ENCODE peak calls at places on chromosomes 13 and 19, in eight cellular contexts. One of them, this sample, is unnamed.

GRCh38 chr19:5682293-5682592 is 1.4 kb downstream of the HSD11B1L start:
- DNase-seq in uterus: no peak
- DNase-seq in stimulated activated CD4-positive, alpha-beta T cell treated with anti-CD3 and anti-CD28 coated beads, Interleukin-4, amount 100 ng/mL, for 48 hours: no peak
- DNase-seq in stimulated activated naive CD4-positive, alpha-beta T cell: no peak
- DNase-seq in occipital lobe: no peak
- DNase-seq in central memory CD4-positive, alpha-beta T cell: no peak
- DNase-seq in upper lobe of right lung: no peak
- DNase-seq in NCI-H1417: no peak
- DNase-seq in this sample: no peak

GRCh38 chr13:51222510-51223283 is 499 bp downstream of the FAM124A start:
- DNase-seq in central memory CD4-positive, alpha-beta T cell: no peak
- DNase-seq in uterus: no peak
- DNase-seq in upper lobe of right lung: no peak
- DNase-seq in stimulated activated naive CD4-positive, alpha-beta T cell: no peak
- DNase-seq in occipital lobe: no peak
- DNase-seq in stimulated activated CD4-positive, alpha-beta T cell treated with anti-CD3 and anti-CD28 coated beads, Interleukin-4, amount 100 ng/mL, for 48 hours: no peak
- DNase-seq in NCI-H1417: peak; percentile 71
- DNase-seq in this sample: no peak

GRCh38 chr13:110416131-110416584 is 109.1 kb downstream of the COL4A2 start:
- DNase-seq in central memory CD4-positive, alpha-beta T cell: no peak
- DNase-seq in uterus: peak; percentile 64
- DNase-seq in upper lobe of right lung: no peak
- DNase-seq in stimulated activated CD4-positive, alpha-beta T cell treated with anti-CD3 and anti-CD28 coated beads, Interleukin-4, amount 100 ng/mL, for 48 hours: no peak
- DNase-seq in stimulated activated naive CD4-positive, alpha-beta T cell: no peak
- DNase-seq in NCI-H1417: no peak
- DNase-seq in occipital lobe: no peak
- DNase-seq in this sample: no peak

GRCh38 chr13:77448689-77449088 is 86.8 kb upstream of the SCEL start:
- DNase-seq in upper lobe of right lung: no peak
- DNase-seq in central memory CD4-positive, alpha-beta T cell: no peak
- DNase-seq in stimulated activated CD4-positive, alpha-beta T cell treated with anti-CD3 and anti-CD28 coated beads, Interleukin-4, amount 100 ng/mL, for 48 hours: no peak
- DNase-seq in stimulated activated naive CD4-positive, alpha-beta T cell: no peak
- DNase-seq in NCI-H1417: no peak
- DNase-seq in occipital lobe: no peak
- DNase-seq in uterus: no peak
- DNase-seq in this sample: no peak

GRCh38 chr13:89514534-89515312 is 1832.8 kb upstream of the MIR17HG start:
- DNase-seq in uterus: no peak
- DNase-seq in stimulated activated naive CD4-positive, alpha-beta T cell: no peak
- DNase-seq in stimulated activated CD4-positive, alpha-beta T cell treated with anti-CD3 and anti-CD28 coated beads, Interleukin-4, amount 100 ng/mL, for 48 hours: no peak
- DNase-seq in upper lobe of right lung: no peak
- DNase-seq in central memory CD4-positive, alpha-beta T cell: no peak
- DNase-seq in occipital lobe: no peak
- DNase-seq in NCI-H1417: peak; percentile 64
- DNase-seq in this sample: no peak

GRCh38 chr19:17797397-17798201 is 2.7 kb downstream of the B3GNT3 start:
- DNase-seq in upper lobe of right lung: no peak
- DNase-seq in stimulated activated naive CD4-positive, alpha-beta T cell: no peak
- DNase-seq in NCI-H1417: no peak
- DNase-seq in uterus: no peak
- DNase-seq in stimulated activated CD4-positive, alpha-beta T cell treated with anti-CD3 and anti-CD28 coated beads, Interleukin-4, amount 100 ng/mL, for 48 hours: peak; percentile 41
- DNase-seq in central memory CD4-positive, alpha-beta T cell: no peak
- DNase-seq in occipital lobe: no peak
- DNase-seq in this sample: no peak

GRCh38 chr19:35620001-35620400 is 7.5 kb downstream of the HAUS5 start:
- DNase-seq in stimulated activated naive CD4-positive, alpha-beta T cell: no peak
- DNase-seq in central memory CD4-positive, alpha-beta T cell: no peak
- DNase-seq in occipital lobe: no peak
- DNase-seq in NCI-H1417: no peak
- DNase-seq in stimulated activated CD4-positive, alpha-beta T cell treated with anti-CD3 and anti-CD28 coated beads, Interleukin-4, amount 100 ng/mL, for 48 hours: no peak
- DNase-seq in uterus: no peak
- DNase-seq in upper lobe of right lung: no peak
- DNase-seq in this sample: no peak

GRCh38 chr19:5141278-5141925 is 172.5 kb downstream of the KDM4B start:
- DNase-seq in stimulated activated naive CD4-positive, alpha-beta T cell: no peak
- DNase-seq in uterus: no peak
- DNase-seq in stimulated activated CD4-positive, alpha-beta T cell treated with anti-CD3 and anti-CD28 coated beads, Interleukin-4, amount 100 ng/mL, for 48 hours: no peak
- DNase-seq in central memory CD4-positive, alpha-beta T cell: no peak
- DNase-seq in occipital lobe: no peak
- DNase-seq in NCI-H1417: no peak
- DNase-seq in upper lobe of right lung: no peak
- DNase-seq in this sample: no peak

GRCh38 chr13:101416181-101417042 is at the start of gene NALCN:
- DNase-seq in occipital lobe: peak; percentile 43
- DNase-seq in upper lobe of right lung: no peak
- DNase-seq in stimulated activated CD4-positive, alpha-beta T cell treated with anti-CD3 and anti-CD28 coated beads, Interleukin-4, amount 100 ng/mL, for 48 hours: no peak
- DNase-seq in NCI-H1417: peak; percentile 93
- DNase-seq in stimulated activated naive CD4-positive, alpha-beta T cell: no peak
- DNase-seq in central memory CD4-positive, alpha-beta T cell: no peak
- DNase-seq in uterus: no peak
- DNase-seq in this sample: peak; percentile 63

GRCh38 chr19:49387936-49388372 is at the start of gene KASH5:
- DNase-seq in upper lobe of right lung: peak; percentile 92
- DNase-seq in uterus: peak; percentile 43
- DNase-seq in NCI-H1417: no peak
- DNase-seq in stimulated activated CD4-positive, alpha-beta T cell treated with anti-CD3 and anti-CD28 coated beads, Interleukin-4, amount 100 ng/mL, for 48 hours: peak; percentile 91
- DNase-seq in occipital lobe: no peak
- DNase-seq in stimulated activated naive CD4-positive, alpha-beta T cell: peak; percentile 78
- DNase-seq in central memory CD4-positive, alpha-beta T cell: peak; percentile 86
- DNase-seq in this sample: peak; percentile 65

GRCh38 chr13:49022472-49023144 is 46.9 kb downstream of the FNDC3A start:
- DNase-seq in stimulated activated CD4-positive, alpha-beta T cell treated with anti-CD3 and anti-CD28 coated beads, Interleukin-4, amount 100 ng/mL, for 48 hours: no peak
- DNase-seq in central memory CD4-positive, alpha-beta T cell: no peak
- DNase-seq in occipital lobe: no peak
- DNase-seq in stimulated activated naive CD4-positive, alpha-beta T cell: no peak
- DNase-seq in NCI-H1417: no peak
- DNase-seq in uterus: no peak
- DNase-seq in upper lobe of right lung: no peak
- DNase-seq in this sample: no peak

GRCh38 chr13:107375701-107376350 is 807.9 kb upstream of the ARGLU1 start:
- DNase-seq in upper lobe of right lung: no peak
- DNase-seq in central memory CD4-positive, alpha-beta T cell: no peak
- DNase-seq in stimulated activated naive CD4-positive, alpha-beta T cell: no peak
- DNase-seq in uterus: no peak
- DNase-seq in NCI-H1417: peak; percentile 41
- DNase-seq in stimulated activated CD4-positive, alpha-beta T cell treated with anti-CD3 and anti-CD28 coated beads, Interleukin-4, amount 100 ng/mL, for 48 hours: no peak
- DNase-seq in occipital lobe: no peak
- DNase-seq in this sample: no peak

GRCh38 chr19:54462072-54462712 is 1.4 kb downstream of the LENG9 start:
- DNase-seq in occipital lobe: no peak
- DNase-seq in upper lobe of right lung: no peak
- DNase-seq in stimulated activated naive CD4-positive, alpha-beta T cell: no peak
- DNase-seq in uterus: no peak
- DNase-seq in stimulated activated CD4-positive, alpha-beta T cell treated with anti-CD3 and anti-CD28 coated beads, Interleukin-4, amount 100 ng/mL, for 48 hours: no peak
- DNase-seq in NCI-H1417: no peak
- DNase-seq in central memory CD4-positive, alpha-beta T cell: peak; percentile 16
- DNase-seq in this sample: peak; percentile 30

This sample was measured in frontal cortex.